ENCODE peak calls at places on chromosomes 5 and 9, in four cellular contexts. H is lower lobe of right lung, T is body of pancreas, A is left lung. R is an unnamed sample.

GRCh38 chr9:89623925-89624420 is 19.2 kb downstream of the GADD45G start:
- DNase-seq in H (peak), T (peak), A (peak), R (no peak)

GRCh38 chr9:87748895-87749294 is 23.0 kb downstream of the CTSL start:
- DNase-seq in H (no peak), T (no peak), A (no peak), R (no peak)

GRCh38 chr9:15253197-15253596 is 53.8 kb downstream of the TTC39B start:
- DNase-seq in H (no peak), T (no peak), A (no peak), R (no peak)

GRCh38 chr5:149141957-149142851 is 911 bp downstream of the ABLIM3 start:
- DNase-seq in H (no peak), T (peak), A (no peak), R (no peak)

GRCh38 chr9:120099064-120099463 is 480.9 kb downstream of the CDK5RAP2 start:
- DNase-seq in H (no peak), T (no peak), A (no peak), R (no peak)

GRCh38 chr5:3531320-3531986 is 64.2 kb upstream of the IRX1 start:
- DNase-seq in H (no peak), T (peak), A (no peak), R (no peak)

GRCh38 chr9:87570000-87570834 is 72.5 kb downstream of the DAPK1 start:
- DNase-seq in H (no peak), T (no peak), A (no peak), R (no peak)

GRCh38 chr9:22240619-22241018 is 206.0 kb upstream of the DMRTA1 start:
- DNase-seq in H (no peak), T (no peak), A (no peak), R (no peak)

GRCh38 chr5:143758750-143759149 is 53.2 kb upstream of the HMHB1 start:
- DNase-seq in H (no peak), T (no peak), A (no peak), R (no peak)

GRCh38 chr9:137354845-137355420 is 52.9 kb upstream of the NRARP start:
- DNase-seq in H (no peak), T (no peak), A (no peak), R (no peak)

GRCh38 chr5:77560677-77561263 is 68.7 kb upstream of the WDR41 start:
- DNase-seq in H (no peak), T (no peak), A (no peak), R (peak)

GRCh38 chr5:9544502-9545300 is 1.2 kb downstream of the SEMA5A start:
- DNase-seq in H (peak), T (peak), A (peak), R (peak)

GRCh38 chr9:7145361-7146069 is 387.7 kb downstream of the KDM4C start:
- DNase-seq in H (no peak), T (no peak), A (no peak), R (no peak)

GRCh38 chr5:160486573-160486972 is 64.9 kb downstream of the PTTG1 start:
- DNase-seq in H (no peak), T (no peak), A (no peak), R (no peak)

GRCh38 chr9:81431662-81432061 is 257.7 kb downstream of the TLE1 start:
- DNase-seq in H (no peak), T (no peak), A (no peak), R (no peak)

GRCh38 chr9:20407013-20407412 is 215.3 kb downstream of the MLLT3 start:
- DNase-seq in H (no peak), T (no peak), A (no peak), R (no peak)

GRCh38 chr9:114387678-114388431 is at the start of gene AKNA:
- DNase-seq in H (peak), T (peak), A (peak), R (peak)

DNA sequence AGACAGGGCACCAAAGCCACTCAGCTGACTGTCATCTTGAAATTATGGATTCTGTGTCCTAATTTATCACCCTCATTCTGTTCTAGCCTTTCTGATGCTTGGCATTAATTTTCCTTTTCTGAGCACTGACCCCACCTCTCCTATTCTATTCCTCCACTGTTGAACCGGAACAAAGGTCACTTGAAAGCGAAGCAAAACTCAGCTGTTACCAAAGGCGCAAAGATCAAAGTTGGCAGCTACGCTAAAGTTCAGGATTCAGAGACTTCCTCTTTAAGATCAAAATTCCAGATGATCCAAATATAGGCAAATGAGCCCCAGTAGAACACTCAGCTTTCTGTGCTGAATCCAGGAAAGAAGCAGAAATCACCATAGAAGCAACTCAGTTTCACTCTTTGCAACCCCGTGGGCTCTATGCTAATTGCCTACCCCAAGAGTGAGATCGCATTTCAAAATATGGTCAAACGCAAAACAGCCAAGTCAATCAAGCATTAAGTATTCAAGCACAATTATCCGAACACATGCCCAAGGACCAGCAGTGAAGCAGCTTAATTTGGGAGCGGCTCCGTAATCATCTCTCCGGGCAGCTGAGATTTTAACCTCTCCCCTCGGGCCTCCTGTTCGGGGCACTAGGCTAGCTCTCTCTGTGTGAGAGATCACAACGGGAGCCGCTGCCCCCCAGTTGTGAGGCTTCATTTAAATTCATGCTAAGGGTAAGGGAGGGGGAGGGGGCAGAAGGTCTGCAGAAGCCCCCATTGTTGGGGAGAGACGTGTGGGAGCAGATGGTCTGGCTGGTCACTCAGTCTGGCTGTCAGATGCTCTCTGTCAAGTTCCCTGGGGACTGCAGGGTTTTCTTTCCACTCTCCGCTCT is 288.6 kb downstream of the ELAVL2 start:
- DNase-seq in H (no peak), T (no peak), A (no peak), R (no peak)
- H3K4me3 ChIP-seq in H (peak), T (no peak), A (no peak), R (no peak)

GRCh38 chr5:50965621-50966362 is 299.4 kb downstream of the PARP8 start:
- DNase-seq in H (no peak), T (no peak), A (no peak), R (no peak)

GRCh38 chr5:50962934-50963646 is 296.7 kb downstream of the PARP8 start:
- DNase-seq in H (peak), T (peak), A (peak), R (peak)

GRCh38 chr5:50967388-50968039 is 301.1 kb downstream of the PARP8 start:
- DNase-seq in H (no peak), T (peak), A (no peak), R (no peak)

GRCh38 chr5:50966986-50967385 is 300.5 kb downstream of the PARP8 start:
- DNase-seq in H (no peak), T (no peak), A (no peak), R (no peak)

GRCh38 chr5:50963647-50964584 is 297.5 kb downstream of the PARP8 start:
- DNase-seq in H (no peak), T (no peak), A (no peak), R (no peak)
- H3K4me3 ChIP-seq in H (peak), T (peak), A (no peak), R (peak)

GRCh38 chr5:164746723-164747122 is 1241.3 kb downstream of the MAT2B start:
- DNase-seq in H (no peak), T (no peak), A (no peak), R (no peak)

GRCh38 chr5:164747371-164747770 is 1242.0 kb downstream of the MAT2B start:
- DNase-seq in H (no peak), T (no peak), A (no peak), R (no peak)

GRCh38 chr5:164741376-164741775 is 1236.0 kb downstream of the MAT2B start:
- DNase-seq in H (no peak), T (no peak), A (no peak), R (no peak)

DNA sequence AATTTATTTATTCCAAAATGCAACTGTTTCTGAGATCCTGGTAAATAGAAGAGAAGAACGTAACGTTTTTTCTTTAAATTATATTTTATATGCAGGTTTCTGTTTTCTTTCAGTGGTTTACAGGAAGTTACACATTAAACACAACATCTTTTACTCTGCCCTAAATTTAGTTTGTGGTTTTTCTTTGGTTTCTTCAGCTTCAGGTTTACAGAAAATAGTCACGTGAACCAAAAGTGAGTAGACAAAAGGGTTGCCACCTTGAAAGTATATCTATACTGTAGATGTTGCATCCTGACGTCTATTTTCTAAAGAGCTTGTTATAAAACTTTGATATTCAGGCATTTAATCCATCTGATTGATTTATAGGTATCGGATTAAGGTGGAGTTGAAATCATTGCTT is 1236.6 kb downstream of the MAT2B start:
- DNase-seq in H (no peak), T (no peak), A (no peak), R (peak)
- H3K4me3 ChIP-seq in H (no peak), T (no peak), A (no peak), R (no peak)

DNA sequence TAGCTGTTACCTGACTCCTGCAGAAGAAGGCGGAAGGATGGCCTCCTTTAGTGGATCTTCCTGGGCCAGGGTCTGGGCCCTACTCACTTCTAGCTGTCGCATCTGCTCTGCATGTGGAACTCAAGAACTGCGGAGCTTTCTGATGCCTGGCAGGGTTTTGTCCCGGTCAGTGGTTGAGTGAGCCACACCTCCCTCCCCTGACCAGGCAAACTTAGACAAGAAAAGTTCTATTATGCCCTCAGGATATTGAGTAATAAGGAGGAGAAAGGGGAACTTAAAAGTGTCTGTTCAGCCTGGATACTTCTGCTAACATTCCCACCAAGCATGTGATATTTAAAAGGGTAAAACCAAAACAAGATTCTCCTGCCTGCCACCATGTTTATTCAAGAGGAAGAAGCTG is at the start of gene FYB1:
- DNase-seq in H (peak), T (peak), A (peak), R (no peak)
- H3K4me3 ChIP-seq in H (peak), T (no peak), A (no peak), R (no peak)

GRCh38 chr9:129740666-129741464 is 12.0 kb downstream of the PTGES start:
- DNase-seq in H (no peak), T (no peak), A (no peak), R (no peak)
- H3K4me3 ChIP-seq in H (no peak), T (no peak), A (no peak), R (no peak)

R was measured in Jurkat, Clone E6-1.